ENCODE peak calls at places on chromosomes 7 and 10, in seven cellular contexts. M is hepatocyte, Z is psoas muscle, W is heart left ventricle, V is MM.1S, B is HL-60, I is endothelial cell. O is an unnamed sample.
A peak's percentile ranks its signal among the peaks of the same experiment; 100 is the strongest.

GRCh38 chr7:2049111-2049781 is 183.5 kb downstream of the MAD1L1 start:
- DNase-seq in M (no peak), Z (peak; percentile 3), W (peak; percentile 18), V (no peak), B (no peak), I (no peak), O (no peak)

GRCh38 chr10:33749042-33749441 is 414.6 kb upstream of the NRP1 start:
- DNase-seq in M (peak; percentile 35), Z (no peak), W (no peak), V (no peak), B (no peak), I (no peak), O (no peak)

GRCh38 chr7:107948645-107949442 is 54.1 kb downstream of the LAMB1 start:
- DNase-seq in M (no peak), Z (no peak), W (no peak), V (no peak), B (no peak), I (no peak), O (peak; percentile 96)

GRCh38 chr7:46108272-46108671 is 187.2 kb upstream of the IGFBP3 start:
- DNase-seq in M (no peak), Z (no peak), W (no peak), V (no peak), B (no peak), I (no peak), O (no peak)

GRCh38 chr7:22751341-22751740 is 24.3 kb downstream of the IL6 start:
- DNase-seq in M (no peak), Z (no peak), W (no peak), V (no peak), B (no peak), I (no peak), O (no peak)

GRCh38 chr10:3931224-3931623 is 146.2 kb upstream of the KLF6 start:
- DNase-seq in M (no peak), Z (no peak), W (no peak), V (no peak), B (no peak), I (no peak), O (no peak)

GRCh38 chr7:101166603-101166908 is 1.2 kb upstream of the VGF start:
- DNase-seq in M (no peak), Z (no peak), W (no peak), V (no peak), B (no peak), I (no peak), O (no peak)

GRCh38 chr7:138752568-138753518 is 45.0 kb upstream of the TMEM213 start:
- DNase-seq in M (no peak), Z (peak; percentile 25), W (peak; percentile 28), V (peak; percentile 96), B (no peak), I (no peak), O (no peak)

GRCh38 chr10:87705339-87705738 is 45.7 kb downstream of the PAPSS2 start:
- DNase-seq in M (no peak), Z (no peak), W (no peak), V (no peak), B (no peak), I (no peak), O (peak; percentile 77)

GRCh38 chr7:8131694-8132605 is 130.0 kb downstream of the ICA1 start:
- DNase-seq in M (no peak), Z (no peak), W (no peak), V (peak; percentile 55), B (no peak), I (no peak), O (no peak)

GRCh38 chr7:480531-481218 is 39.0 kb downstream of the PDGFA start:
- DNase-seq in M (no peak), Z (no peak), W (peak; percentile 41), V (no peak), B (no peak), I (no peak), O (no peak)

GRCh38 chr10:96395931-96396877 is 37.4 kb upstream of the OPALIN start:
- DNase-seq in M (peak; percentile 87), Z (peak; percentile 56), W (peak; percentile 63), V (peak; percentile 66), B (peak; percentile 38), I (peak; percentile 64), O (peak; percentile 52)

GRCh38 chr7:143407296-143408246 is 1.1 kb downstream of the EPHA1 start:
- DNase-seq in M (no peak), Z (no peak), W (no peak), V (no peak), B (no peak), I (no peak), O (no peak)

GRCh38 chr7:41103331-41103730 is 599.6 kb downstream of the INHBA start:
- DNase-seq in M (no peak), Z (no peak), W (no peak), V (no peak), B (no peak), I (no peak), O (peak; percentile 59)

GRCh38 chr7:50677279-50677996 is 105.3 kb downstream of the GRB10 start:
- DNase-seq in M (no peak), Z (no peak), W (no peak), V (no peak), B (no peak), I (no peak), O (no peak)

GRCh38 chr7:22758576-22758975 is 31.6 kb downstream of the IL6 start:
- DNase-seq in M (no peak), Z (no peak), W (no peak), V (no peak), B (no peak), I (no peak), O (no peak)

GRCh38 chr7:146375155-146375554 is 258.6 kb downstream of the CNTNAP2 start:
- DNase-seq in M (no peak), Z (no peak), W (no peak), V (no peak), B (no peak), I (no peak), O (no peak)

GRCh38 chr10:1525354-1526162 is 211.8 kb downstream of the ADARB2 start:
- DNase-seq in M (no peak), Z (no peak), W (no peak), V (no peak), B (no peak), I (no peak), O (no peak)

GRCh38 chr7:10579561-10579960 is 394.1 kb upstream of the PHF14 start:
- DNase-seq in M (no peak), Z (no peak), W (no peak), V (no peak), B (no peak), I (no peak), O (no peak)

GRCh38 chr7:50962962-50963374 is 180.3 kb upstream of the GRB10 start:
- DNase-seq in M (peak; percentile 43), Z (peak; percentile 53), W (peak; percentile 89), V (no peak), B (no peak), I (no peak), O (peak; percentile 44)

GRCh38 chr10:129935102-129935860 is 28.8 kb downstream of the EBF3 start:
- DNase-seq in M (no peak), Z (no peak), W (peak; percentile 9), V (no peak), B (no peak), I (no peak), O (no peak)

GRCh38 chr10:86361134-86362128 is 5.2 kb downstream of the GRID1 start:
- DNase-seq in M (no peak), Z (no peak), W (peak; percentile 45), V (no peak), B (no peak), I (no peak), O (no peak)

GRCh38 chr10:27251554-27251953 is 11.0 kb upstream of the ACBD5 start:
- DNase-seq in M (no peak), Z (no peak), W (no peak), V (no peak), B (no peak), I (no peak), O (no peak)

GRCh38 chr10:72250666-72251065 is 23.1 kb upstream of the DDIT4 start:
- DNase-seq in M (peak; percentile 57), Z (peak; percentile 66), W (peak; percentile 76), V (peak; percentile 36), B (no peak), I (no peak), O (peak; percentile 31)

GRCh38 chr7:127885222-127885772 is 145.9 kb downstream of the LRRC4 start:
- DNase-seq in M (no peak), Z (no peak), W (no peak), V (no peak), B (no peak), I (no peak), O (no peak)

GRCh38 chr7:127885843-127886242 is 145.4 kb downstream of the LRRC4 start:
- DNase-seq in M (peak; percentile 35), Z (no peak), W (peak; percentile 43), V (no peak), B (no peak), I (no peak), O (peak; percentile 78)

GRCh38 chr7:127882313-127882920 is 148.8 kb downstream of the LRRC4 start:
- DNase-seq in M (no peak), Z (no peak), W (no peak), V (no peak), B (no peak), I (no peak), O (no peak)

GRCh38 chr7:127886248-127886647 is 145.0 kb downstream of the LRRC4 start:
- DNase-seq in M (no peak), Z (no peak), W (no peak), V (no peak), B (no peak), I (no peak), O (no peak)

DNA sequence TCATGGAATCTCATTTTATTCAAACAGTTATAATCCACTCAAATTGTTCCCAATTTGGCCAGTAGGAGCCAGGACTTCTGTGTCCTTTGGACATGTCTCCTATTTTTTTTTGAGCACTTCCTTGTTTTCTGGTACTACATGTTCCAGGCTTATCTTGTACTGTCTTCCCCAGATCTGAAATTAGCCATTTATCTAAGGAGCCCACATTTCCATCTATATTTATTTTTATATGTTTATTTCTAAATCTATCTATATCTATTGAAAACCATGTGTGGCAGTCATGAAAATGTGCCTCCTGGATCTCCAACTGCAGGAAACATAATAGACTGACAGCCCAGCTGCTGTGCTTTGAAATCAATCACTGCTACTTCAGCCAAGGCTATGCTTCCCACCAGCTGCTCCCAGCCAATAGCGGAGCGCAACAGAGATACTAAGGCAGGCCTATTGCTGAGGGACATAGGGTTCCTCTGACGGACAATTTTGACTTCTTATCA is 147.1 kb downstream of the LRRC4 start:
- DNase-seq in M (no peak), Z (no peak), W (no peak), V (no peak), B (no peak), I (no peak), O (no peak)
- TF ChIP-seq CTCF in M (no peak), Z (no peak), W (no peak), V (no peak), B (no peak), I (no peak), O (peak; percentile 42)

GRCh38 chr7:158704524-158705233 is at the start of gene NCAPG2:
- DNase-seq in M (peak; percentile 100), Z (peak; percentile 99), W (peak; percentile 99), V (peak; percentile 100), B (peak; percentile 98), I (peak; percentile 98), O (peak; percentile 97)
- TF ChIP-seq CTCF in M (no peak), Z (peak; percentile 36), W (no peak), V (peak; percentile 12), B (no peak), I (no peak), O (peak; percentile 44)

GRCh38 chr10:102628451-102628911 is 15.8 kb upstream of the TRIM8 start:
- DNase-seq in M (peak; percentile 35), Z (peak; percentile 70), W (peak; percentile 85), V (no peak), B (no peak), I (no peak), O (no peak)
- TF ChIP-seq CTCF in M (no peak), Z (no peak), W (no peak), V (no peak), B (no peak), I (no peak), O (no peak)

GRCh38 chr7:135501402-135501801 is 8.5 kb downstream of the CNOT4 start:
- DNase-seq in M (no peak), Z (no peak), W (no peak), V (no peak), B (no peak), I (no peak), O (peak; percentile 63)
- TF ChIP-seq CTCF in M (no peak), Z (no peak), W (no peak), V (no peak), B (no peak), I (no peak), O (peak; percentile 50)